ENCODE peak calls at places on chromosomes 16 and 17, in nine cellular contexts. One of them, this sample, is unnamed.

GRCh38 chr16:75111514-75112280 is 4.9 kb downstream of the LDHD start:
- DNase-seq in astrocyte of the cerebellum: no peak
- DNase-seq in testis: no peak
- DNase-seq in thoracic aorta: no peak
- DNase-seq in HL-60: no peak
- DNase-seq in AG04450: no peak
- DNase-seq in RWPE1: no peak
- DNase-seq in CD4-positive, alpha-beta T cell: no peak
- DNase-seq in dorsolateral prefrontal cortex: no peak
- DNase-seq in this sample: no peak

GRCh38 chr17:57622886-57623433 is 122.1 kb downstream of the CCDC182 start:
- DNase-seq in astrocyte of the cerebellum: peak
- DNase-seq in testis: no peak
- DNase-seq in thoracic aorta: no peak
- DNase-seq in HL-60: peak
- DNase-seq in AG04450: no peak
- DNase-seq in RWPE1: peak
- DNase-seq in CD4-positive, alpha-beta T cell: no peak
- DNase-seq in dorsolateral prefrontal cortex: peak
- DNase-seq in this sample: no peak

GRCh38 chr17:3695129-3695722 is 729 bp downstream of the P2RX5 start:
- DNase-seq in astrocyte of the cerebellum: no peak
- DNase-seq in testis: no peak
- DNase-seq in thoracic aorta: no peak
- DNase-seq in HL-60: no peak
- DNase-seq in AG04450: no peak
- DNase-seq in RWPE1: no peak
- DNase-seq in CD4-positive, alpha-beta T cell: no peak
- DNase-seq in dorsolateral prefrontal cortex: no peak
- DNase-seq in this sample: no peak

GRCh38 chr16:3754304-3754703 is 37.0 kb upstream of the TRAP1 start:
- DNase-seq in astrocyte of the cerebellum: no peak
- DNase-seq in testis: no peak
- DNase-seq in thoracic aorta: no peak
- DNase-seq in HL-60: no peak
- DNase-seq in AG04450: peak
- DNase-seq in RWPE1: no peak
- DNase-seq in CD4-positive, alpha-beta T cell: no peak
- DNase-seq in dorsolateral prefrontal cortex: no peak
- DNase-seq in this sample: no peak

GRCh38 chr17:57625511-57625910 is 119.6 kb downstream of the CCDC182 start:
- DNase-seq in astrocyte of the cerebellum: no peak
- DNase-seq in testis: no peak
- DNase-seq in thoracic aorta: no peak
- DNase-seq in HL-60: no peak
- DNase-seq in AG04450: no peak
- DNase-seq in RWPE1: no peak
- DNase-seq in CD4-positive, alpha-beta T cell: no peak
- DNase-seq in dorsolateral prefrontal cortex: no peak
- DNase-seq in this sample: no peak

GRCh38 chr16:51982715-51983680 is 563.9 kb downstream of the TOX3 start:
- DNase-seq in astrocyte of the cerebellum: peak
- DNase-seq in testis: peak
- DNase-seq in thoracic aorta: no peak
- DNase-seq in HL-60: peak
- DNase-seq in AG04450: peak
- DNase-seq in RWPE1: peak
- DNase-seq in CD4-positive, alpha-beta T cell: no peak
- DNase-seq in dorsolateral prefrontal cortex: no peak
- DNase-seq in this sample: peak

GRCh38 chr17:2122641-2123302 is 67.9 kb downstream of the HIC1 start:
- DNase-seq in astrocyte of the cerebellum: peak
- DNase-seq in testis: peak
- DNase-seq in thoracic aorta: no peak
- DNase-seq in HL-60: peak
- DNase-seq in AG04450: peak
- DNase-seq in RWPE1: no peak
- DNase-seq in CD4-positive, alpha-beta T cell: no peak
- DNase-seq in dorsolateral prefrontal cortex: peak
- DNase-seq in this sample: no peak

GRCh38 chr17:57889892-57890856 is 40.3 kb upstream of the MRPS23 start:
- DNase-seq in astrocyte of the cerebellum: peak
- DNase-seq in testis: peak
- DNase-seq in thoracic aorta: peak
- DNase-seq in HL-60: peak
- DNase-seq in AG04450: no peak
- DNase-seq in RWPE1: peak
- DNase-seq in CD4-positive, alpha-beta T cell: no peak
- DNase-seq in dorsolateral prefrontal cortex: no peak
- DNase-seq in this sample: peak

GRCh38 chr16:57726433-57726947 is 9.1 kb upstream of the KATNB1 start:
- DNase-seq in astrocyte of the cerebellum: no peak
- DNase-seq in testis: no peak
- DNase-seq in thoracic aorta: no peak
- DNase-seq in HL-60: no peak
- DNase-seq in AG04450: no peak
- DNase-seq in RWPE1: no peak
- DNase-seq in CD4-positive, alpha-beta T cell: no peak
- DNase-seq in dorsolateral prefrontal cortex: no peak
- DNase-seq in this sample: no peak

GRCh38 chr16:57730771-57731730 is 4.5 kb upstream of the KATNB1 start:
- DNase-seq in astrocyte of the cerebellum: no peak
- DNase-seq in testis: no peak
- DNase-seq in thoracic aorta: no peak
- DNase-seq in HL-60: no peak
- DNase-seq in AG04450: no peak
- DNase-seq in RWPE1: no peak
- DNase-seq in CD4-positive, alpha-beta T cell: no peak
- DNase-seq in dorsolateral prefrontal cortex: no peak
- DNase-seq in this sample: no peak

GRCh38 chr16:57729182-57729484 is 6.4 kb upstream of the KATNB1 start:
- DNase-seq in astrocyte of the cerebellum: no peak
- DNase-seq in testis: no peak
- DNase-seq in thoracic aorta: no peak
- DNase-seq in HL-60: no peak
- DNase-seq in AG04450: no peak
- DNase-seq in RWPE1: no peak
- DNase-seq in CD4-positive, alpha-beta T cell: no peak
- DNase-seq in dorsolateral prefrontal cortex: no peak
- DNase-seq in this sample: no peak

GRCh38 chr16:57727610-57728009 is 8.0 kb upstream of the KATNB1 start:
- DNase-seq in astrocyte of the cerebellum: no peak
- DNase-seq in testis: no peak
- DNase-seq in thoracic aorta: no peak
- DNase-seq in HL-60: no peak
- DNase-seq in AG04450: no peak
- DNase-seq in RWPE1: no peak
- DNase-seq in CD4-positive, alpha-beta T cell: no peak
- DNase-seq in dorsolateral prefrontal cortex: no peak
- DNase-seq in this sample: no peak

DNA sequence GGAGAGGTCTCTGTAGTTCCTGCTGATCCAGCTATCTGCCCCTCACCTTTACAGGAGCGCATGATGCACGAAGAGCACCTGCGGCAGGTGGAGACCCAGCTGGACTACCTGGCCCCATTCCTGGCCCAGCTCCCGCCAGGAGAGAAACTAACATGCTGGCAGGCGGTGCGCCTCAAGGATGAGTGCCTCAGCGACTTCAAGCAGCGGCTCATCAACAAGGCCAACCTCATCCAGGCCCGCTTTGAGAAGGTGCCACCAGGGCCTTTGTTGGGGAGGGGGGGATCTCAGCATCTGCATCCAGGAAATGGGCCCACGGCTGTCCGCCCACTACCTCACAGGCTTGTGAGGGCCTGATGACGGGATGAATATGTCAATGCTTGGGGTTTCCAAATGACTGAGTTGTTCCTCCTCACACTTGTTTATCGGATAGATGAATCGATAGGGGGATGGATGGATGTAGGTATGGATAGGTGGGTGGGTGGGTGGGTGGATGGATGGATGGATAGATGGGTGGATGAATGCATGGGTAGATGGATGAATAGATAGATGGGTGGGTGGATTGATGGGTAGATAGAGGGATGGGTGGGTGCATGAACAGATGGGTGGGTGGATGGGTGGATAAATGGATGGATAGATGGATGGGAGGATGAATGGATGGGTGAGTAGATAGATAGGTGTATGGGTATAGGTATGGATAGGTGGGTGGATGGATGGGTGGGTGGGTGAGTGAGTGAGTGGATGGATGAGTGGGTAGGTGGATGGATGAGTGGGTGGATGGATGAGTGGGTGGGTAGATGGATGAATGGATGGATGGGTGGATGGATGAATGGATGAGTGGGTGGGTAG is 7.0 kb upstream of the KATNB1 start:
- DNase-seq in astrocyte of the cerebellum: no peak
- DNase-seq in testis: no peak
- DNase-seq in thoracic aorta: no peak
- DNase-seq in HL-60: no peak
- DNase-seq in AG04450: no peak
- DNase-seq in RWPE1: no peak
- DNase-seq in CD4-positive, alpha-beta T cell: no peak
- DNase-seq in dorsolateral prefrontal cortex: no peak
- DNase-seq in this sample: no peak
- TF ChIP-seq CTCF in astrocyte of the cerebellum: no peak
- TF ChIP-seq CTCF in testis: no peak
- TF ChIP-seq CTCF in thoracic aorta: no peak
- TF ChIP-seq CTCF in HL-60: no peak
- TF ChIP-seq CTCF in AG04450: no peak
- TF ChIP-seq CTCF in RWPE1: no peak
- TF ChIP-seq CTCF in CD4-positive, alpha-beta T cell: no peak
- TF ChIP-seq CTCF in dorsolateral prefrontal cortex: no peak
- TF ChIP-seq CTCF in this sample: no peak

GRCh38 chr17:65936013-65936412 is 255.9 kb downstream of the CEP112 start:
- DNase-seq in astrocyte of the cerebellum: no peak
- DNase-seq in testis: no peak
- DNase-seq in thoracic aorta: no peak
- DNase-seq in HL-60: no peak
- DNase-seq in AG04450: no peak
- DNase-seq in RWPE1: no peak
- DNase-seq in CD4-positive, alpha-beta T cell: no peak
- DNase-seq in dorsolateral prefrontal cortex: no peak
- DNase-seq in this sample: no peak

GRCh38 chr17:65942592-65942991 is 249.3 kb downstream of the CEP112 start:
- DNase-seq in astrocyte of the cerebellum: no peak
- DNase-seq in testis: no peak
- DNase-seq in thoracic aorta: no peak
- DNase-seq in HL-60: no peak
- DNase-seq in AG04450: no peak
- DNase-seq in RWPE1: peak
- DNase-seq in CD4-positive, alpha-beta T cell: no peak
- DNase-seq in dorsolateral prefrontal cortex: no peak
- DNase-seq in this sample: no peak

GRCh38 chr17:65941500-65941899 is 250.4 kb downstream of the CEP112 start:
- DNase-seq in astrocyte of the cerebellum: no peak
- DNase-seq in testis: no peak
- DNase-seq in thoracic aorta: no peak
- DNase-seq in HL-60: no peak
- DNase-seq in AG04450: no peak
- DNase-seq in RWPE1: no peak
- DNase-seq in CD4-positive, alpha-beta T cell: no peak
- DNase-seq in dorsolateral prefrontal cortex: no peak
- DNase-seq in this sample: no peak
- TF ChIP-seq CTCF in astrocyte of the cerebellum: no peak
- TF ChIP-seq CTCF in testis: peak
- TF ChIP-seq CTCF in thoracic aorta: no peak
- TF ChIP-seq CTCF in HL-60: no peak
- TF ChIP-seq CTCF in AG04450: peak
- TF ChIP-seq CTCF in RWPE1: no peak
- TF ChIP-seq CTCF in CD4-positive, alpha-beta T cell: no peak
- TF ChIP-seq CTCF in dorsolateral prefrontal cortex: peak
- TF ChIP-seq CTCF in this sample: no peak

DNA sequence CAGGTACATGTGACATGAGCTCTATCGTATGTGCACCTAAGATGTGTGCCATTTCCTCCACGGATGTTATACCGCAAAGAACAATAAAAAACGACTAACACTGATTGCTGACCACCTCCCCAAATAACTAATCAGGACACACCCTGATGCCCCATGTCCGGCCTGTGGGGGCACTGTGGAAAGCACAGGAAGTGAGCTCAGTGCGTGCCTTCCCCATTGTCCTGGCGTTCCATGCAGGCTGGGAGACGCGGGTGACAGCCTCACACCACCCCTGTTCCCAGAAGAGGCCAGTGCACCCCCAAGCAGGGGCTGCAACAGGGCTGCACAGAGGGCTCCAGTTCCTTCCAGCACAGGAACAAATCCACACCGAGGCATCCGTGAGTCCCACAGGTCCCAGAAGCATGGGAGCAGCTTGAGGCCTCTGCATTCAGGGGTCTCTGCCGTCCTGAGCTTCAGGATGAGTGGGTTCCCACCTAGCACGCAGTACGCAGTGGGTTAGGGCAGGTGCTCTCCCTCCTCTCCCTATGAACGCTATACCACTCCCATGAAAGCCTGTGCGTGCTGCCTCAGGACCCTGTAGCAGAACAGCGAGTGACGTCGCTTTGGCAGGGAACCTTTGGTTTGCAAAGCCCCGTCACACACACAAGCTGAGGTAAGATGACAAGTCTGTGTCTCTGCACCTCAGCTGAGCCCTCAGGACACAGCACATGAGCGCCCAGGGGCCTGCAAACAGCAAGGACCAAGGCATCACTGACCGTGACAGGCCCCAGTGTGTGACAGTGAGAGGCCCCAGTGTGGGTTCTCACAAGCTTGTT is 117.7 kb downstream of the ZNF778 start:
- DNase-seq in astrocyte of the cerebellum: no peak
- DNase-seq in testis: no peak
- DNase-seq in thoracic aorta: no peak
- DNase-seq in HL-60: no peak
- DNase-seq in AG04450: no peak
- DNase-seq in RWPE1: no peak
- DNase-seq in CD4-positive, alpha-beta T cell: no peak
- DNase-seq in dorsolateral prefrontal cortex: peak
- DNase-seq in this sample: no peak
- TF ChIP-seq CTCF in astrocyte of the cerebellum: no peak
- TF ChIP-seq CTCF in testis: no peak
- TF ChIP-seq CTCF in thoracic aorta: no peak
- TF ChIP-seq CTCF in HL-60: no peak
- TF ChIP-seq CTCF in AG04450: peak
- TF ChIP-seq CTCF in RWPE1: no peak
- TF ChIP-seq CTCF in CD4-positive, alpha-beta T cell: no peak
- TF ChIP-seq CTCF in dorsolateral prefrontal cortex: no peak
- TF ChIP-seq CTCF in this sample: no peak

DNA sequence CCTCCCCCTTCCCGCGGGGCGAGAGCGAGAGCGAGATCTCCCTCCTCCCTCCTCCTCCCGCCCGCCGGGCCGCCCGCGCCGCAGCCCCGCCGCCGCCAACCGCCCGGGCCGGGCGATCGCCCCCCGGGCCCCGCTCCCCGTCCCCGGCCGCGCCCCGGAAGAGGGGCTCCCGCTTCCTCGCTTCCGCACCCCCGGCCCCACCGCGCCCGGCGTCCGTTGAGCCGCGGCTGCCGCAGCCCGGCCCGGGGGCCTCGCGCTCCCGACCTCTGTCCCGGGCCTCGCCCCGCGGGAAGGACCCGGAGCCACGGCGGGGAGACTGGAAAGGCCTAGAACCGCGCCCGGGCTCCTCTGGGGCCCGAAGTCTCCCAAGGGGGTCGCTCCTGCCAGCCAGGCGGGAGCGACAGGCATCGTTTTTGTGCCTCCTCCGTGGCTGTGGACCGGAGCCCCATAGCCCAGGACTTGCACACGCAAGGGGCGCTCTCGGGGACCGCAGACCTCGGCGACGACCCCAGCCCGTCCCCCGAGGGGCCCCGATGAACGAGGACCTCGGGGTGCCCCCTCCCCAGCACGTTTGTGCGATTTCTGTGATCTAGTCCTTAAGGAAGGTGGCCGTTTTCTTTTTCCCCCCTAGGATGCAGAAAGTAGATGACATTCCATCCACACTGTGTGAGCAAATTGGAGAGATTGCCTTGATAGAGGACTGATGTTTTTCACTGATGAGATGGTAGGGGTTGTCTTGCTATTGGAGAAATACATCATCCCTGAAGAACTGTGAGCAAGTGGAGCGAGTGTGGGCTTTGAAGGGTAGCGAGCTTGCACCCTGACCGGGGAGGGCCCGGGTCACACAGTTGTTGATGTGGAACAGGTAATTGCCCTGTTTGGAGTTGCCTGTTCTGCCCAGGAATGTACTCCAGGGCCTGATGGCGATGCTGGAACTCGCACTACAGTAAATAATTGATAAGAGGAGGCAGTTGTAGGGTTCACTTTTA is 610 bp downstream of the BANP start:
- DNase-seq in astrocyte of the cerebellum: no peak
- DNase-seq in testis: no peak
- DNase-seq in thoracic aorta: no peak
- DNase-seq in HL-60: no peak
- DNase-seq in AG04450: no peak
- DNase-seq in RWPE1: peak
- DNase-seq in CD4-positive, alpha-beta T cell: no peak
- DNase-seq in dorsolateral prefrontal cortex: no peak
- DNase-seq in this sample: peak
- TF ChIP-seq CTCF in astrocyte of the cerebellum: peak
- TF ChIP-seq CTCF in testis: no peak
- TF ChIP-seq CTCF in thoracic aorta: no peak
- TF ChIP-seq CTCF in HL-60: no peak
- TF ChIP-seq CTCF in AG04450: peak
- TF ChIP-seq CTCF in RWPE1: peak
- TF ChIP-seq CTCF in CD4-positive, alpha-beta T cell: no peak
- TF ChIP-seq CTCF in dorsolateral prefrontal cortex: no peak
- TF ChIP-seq CTCF in this sample: peak

This sample was measured in Calu3.